ENCODE peak calls at places on chromosome 10, in six cellular contexts. K is M059J; X is stomach; S is effector CD4-positive, alpha-beta T cell; D is GM12892; G is cerebellum. R is an unnamed sample.

GRCh38 chr10:46527241-46527811 is 29.1 kb downstream of the GPRIN2 start:
- DNase-seq in K (no peak), X (peak), S (no peak), D (no peak), G (peak), R (no peak)

GRCh38 chr10:86025509-86025908 is 341.1 kb downstream of the GRID1 start:
- DNase-seq in K (no peak), X (no peak), S (no peak), D (no peak), G (no peak), R (no peak)

GRCh38 chr10:26556756-26557640 is 118.9 kb downstream of the APBB1IP start:
- DNase-seq in K (peak), X (no peak), S (peak), D (no peak), G (peak), R (peak)

GRCh38 chr10:78045856-78046255 is 12.2 kb downstream of the RPS24 start:
- DNase-seq in K (no peak), X (no peak), S (no peak), D (no peak), G (no peak), R (no peak)

GRCh38 chr10:45514283-45515270 is 140.6 kb downstream of the ALOX5 start:
- DNase-seq in K (no peak), X (no peak), S (no peak), D (no peak), G (no peak), R (no peak)

GRCh38 chr10:86306628-86307278 is 59.8 kb downstream of the GRID1 start:
- DNase-seq in K (peak), X (no peak), S (no peak), D (no peak), G (no peak), R (peak)

GRCh38 chr10:83427101-83427500 is 712.2 kb upstream of the GHITM start:
- DNase-seq in K (no peak), X (no peak), S (no peak), D (no peak), G (no peak), R (no peak)

GRCh38 chr10:49281461-49281860 is 17.5 kb upstream of the C10orf71 start:
- DNase-seq in K (no peak), X (peak), S (no peak), D (no peak), G (no peak), R (peak)

GRCh38 chr10:75208177-75208576 is 2.4 kb upstream of the VDAC2 start:
- DNase-seq in K (peak), X (no peak), S (no peak), D (no peak), G (no peak), R (no peak)

GRCh38 chr10:91006752-91007346 is 86.0 kb upstream of the ANKRD1 start:
- DNase-seq in K (no peak), X (no peak), S (no peak), D (no peak), G (no peak), R (no peak)

GRCh38 chr10:19652750-19653149 is 163.5 kb upstream of the PLXDC2 start:
- DNase-seq in K (no peak), X (no peak), S (no peak), D (no peak), G (no peak), R (no peak)

GRCh38 chr10:13921941-13922340 is 335.2 kb downstream of the PRPF18 start:
- DNase-seq in K (no peak), X (no peak), S (no peak), D (no peak), G (no peak), R (no peak)